ENCODE peak calls at places on chromosomes 1 and 21, in ten cellular contexts. K is tibial artery, J is NCI-H524 treated with DMSO at 0.1 percent for 48 hours, G is NCI-H2081, L is activated T-helper 1 cell treated with Interleukin-2 at 50 U/mL for 16 hours, A is ovary, U is dorsolateral prefrontal cortex, T is endothelial cell, F is amniotic stem cell, V is LHCN-M2. X is an unnamed sample.

GRCh38 chr1:234882898-234883297 is 245.7 kb downstream of the TOMM20 start:
- DNase-seq in L (no peak), K (peak; percentile 47), A (no peak), G (no peak), V (no peak), F (no peak), J (no peak), T (no peak), U (no peak), X (no peak)

GRCh38 chr1:184283999-184284398 is 102.8 kb upstream of the C1orf21 start:
- DNase-seq in F (no peak), V (peak; percentile 75), T (no peak), U (no peak), L (no peak), G (no peak), K (no peak), J (no peak), A (peak; percentile 61), X (peak; percentile 57)

GRCh38 chr21:17089121-17089520 is 423.7 kb upstream of the CXADR start:
- DNase-seq in F (no peak), U (no peak), T (no peak), J (no peak), G (no peak), V (no peak), A (no peak), K (no peak), L (no peak), X (no peak)

GRCh38 chr1:213335084-213335483 is 284.0 kb downstream of the RPS6KC1 start:
- DNase-seq in K (no peak), G (no peak), J (peak; percentile 96), V (no peak), T (no peak), L (no peak), A (no peak), U (no peak), F (no peak), X (no peak)

GRCh38 chr1:54604572-54605370 is 18.6 kb downstream of the FAM151A start:
- DNase-seq in U (no peak), T (no peak), J (no peak), G (peak; percentile 88), F (no peak), A (no peak), V (peak; percentile 36), L (peak; percentile 15), K (no peak), X (no peak)

GRCh38 chr1:226888816-226889215 is 18.4 kb downstream of the PSEN2 start:
- DNase-seq in U (no peak), T (no peak), K (peak; percentile 53), J (no peak), F (no peak), V (no peak), A (no peak), G (no peak), L (no peak), X (no peak)

GRCh38 chr21:42338730-42339715 is 11.8 kb downstream of the TFF2 start:
- DNase-seq in L (no peak), G (no peak), V (no peak), J (no peak), K (no peak), A (no peak), T (no peak), U (no peak), F (no peak), X (no peak)

GRCh38 chr1:15249032-15249601 is 2.1 kb downstream of the FHAD1 start:
- DNase-seq in L (peak; percentile 14), U (no peak), G (no peak), V (peak; percentile 35), F (no peak), J (no peak), A (no peak), T (no peak), K (no peak), X (no peak)

X was measured in AG09309.